ENCODE peak calls at places on chromosomes 1 and 21, in five cellular contexts. One of them, this sample, is unnamed.
A peak's percentile ranks its signal among the peaks of the same experiment; 100 is the strongest.

GRCh38 chr1:85569122-85569521 is 11.4 kb upstream of the CCN1 start:
- DNase-seq in astrocyte of the cerebellum: no peak
- DNase-seq in T follicular helper cell: no peak
- DNase-seq in mesenteric fat pad: no peak
- DNase-seq in iPS-NIHi11: no peak
- DNase-seq in this sample: no peak

GRCh38 chr1:186188004-186188539 is 187.0 kb downstream of the TPR start:
- DNase-seq in astrocyte of the cerebellum: peak; percentile 40
- DNase-seq in T follicular helper cell: no peak
- DNase-seq in mesenteric fat pad: no peak
- DNase-seq in iPS-NIHi11: no peak
- DNase-seq in this sample: peak; percentile 53

GRCh38 chr1:63827411-63828321 is 53.8 kb downstream of the ROR1 start:
- DNase-seq in astrocyte of the cerebellum: no peak
- DNase-seq in T follicular helper cell: no peak
- DNase-seq in mesenteric fat pad: no peak
- DNase-seq in iPS-NIHi11: no peak
- DNase-seq in this sample: no peak

GRCh38 chr1:180670681-180671080 is 38.9 kb downstream of the XPR1 start:
- DNase-seq in astrocyte of the cerebellum: no peak
- DNase-seq in T follicular helper cell: no peak
- DNase-seq in mesenteric fat pad: no peak
- DNase-seq in iPS-NIHi11: no peak
- DNase-seq in this sample: no peak

GRCh38 chr1:231357831-231358354 is 19.8 kb downstream of the SPRTN start:
- DNase-seq in astrocyte of the cerebellum: peak; percentile 57
- DNase-seq in T follicular helper cell: no peak
- DNase-seq in mesenteric fat pad: no peak
- DNase-seq in iPS-NIHi11: peak; percentile 54
- DNase-seq in this sample: peak; percentile 67

GRCh38 chr1:228150021-228150457 is 309 bp downstream of the GJC2 start:
- DNase-seq in astrocyte of the cerebellum: no peak
- DNase-seq in T follicular helper cell: no peak
- DNase-seq in mesenteric fat pad: peak; percentile 86
- DNase-seq in iPS-NIHi11: no peak
- DNase-seq in this sample: no peak

GRCh38 chr1:1351511-1352427 is 2.6 kb upstream of the DVL1 start:
- DNase-seq in astrocyte of the cerebellum: no peak
- DNase-seq in T follicular helper cell: no peak
- DNase-seq in mesenteric fat pad: no peak
- DNase-seq in iPS-NIHi11: no peak
- DNase-seq in this sample: no peak

GRCh38 chr1:224589006-224589405 is 27.1 kb upstream of the CNIH3 start:
- DNase-seq in astrocyte of the cerebellum: peak; percentile 16
- DNase-seq in T follicular helper cell: no peak
- DNase-seq in mesenteric fat pad: no peak
- DNase-seq in iPS-NIHi11: no peak
- DNase-seq in this sample: no peak

GRCh38 chr1:154420172-154420571 is 15.0 kb downstream of the IL6R start:
- DNase-seq in astrocyte of the cerebellum: peak; percentile 80
- DNase-seq in T follicular helper cell: peak; percentile 56
- DNase-seq in mesenteric fat pad: peak; percentile 95
- DNase-seq in iPS-NIHi11: no peak
- DNase-seq in this sample: peak; percentile 75

GRCh38 chr21:45180289-45180599 is 105.9 kb downstream of the ADARB1 start:
- DNase-seq in astrocyte of the cerebellum: no peak
- DNase-seq in T follicular helper cell: no peak
- DNase-seq in mesenteric fat pad: no peak
- DNase-seq in iPS-NIHi11: no peak
- DNase-seq in this sample: no peak

GRCh38 chr1:10644307-10645128 is 151.9 kb downstream of the CASZ1 start:
- DNase-seq in astrocyte of the cerebellum: no peak
- DNase-seq in T follicular helper cell: no peak
- DNase-seq in mesenteric fat pad: no peak
- DNase-seq in iPS-NIHi11: no peak
- DNase-seq in this sample: no peak

GRCh38 chr1:94614980-94615379 is 73.4 kb upstream of the F3 start:
- DNase-seq in astrocyte of the cerebellum: no peak
- DNase-seq in T follicular helper cell: no peak
- DNase-seq in mesenteric fat pad: no peak
- DNase-seq in iPS-NIHi11: no peak
- DNase-seq in this sample: no peak

GRCh38 chr1:16988210-16988609 is 7.8 kb upstream of the MFAP2 start:
- DNase-seq in astrocyte of the cerebellum: no peak
- DNase-seq in T follicular helper cell: no peak
- DNase-seq in mesenteric fat pad: no peak
- DNase-seq in iPS-NIHi11: no peak
- DNase-seq in this sample: no peak

GRCh38 chr21:42572906-42573495 is 59.3 kb downstream of the SLC37A1 start:
- DNase-seq in astrocyte of the cerebellum: no peak
- DNase-seq in T follicular helper cell: no peak
- DNase-seq in mesenteric fat pad: peak; percentile 79
- DNase-seq in iPS-NIHi11: no peak
- DNase-seq in this sample: no peak

GRCh38 chr1:40789675-40790430 is 6.3 kb downstream of the KCNQ4 start:
- DNase-seq in astrocyte of the cerebellum: no peak
- DNase-seq in T follicular helper cell: no peak
- DNase-seq in mesenteric fat pad: no peak
- DNase-seq in iPS-NIHi11: no peak
- DNase-seq in this sample: no peak

GRCh38 chr1:229562686-229563085 is 4.2 kb upstream of the ABCB10 start:
- DNase-seq in astrocyte of the cerebellum: no peak
- DNase-seq in T follicular helper cell: no peak
- DNase-seq in mesenteric fat pad: no peak
- DNase-seq in iPS-NIHi11: no peak
- DNase-seq in this sample: no peak

GRCh38 chr1:52915211-52915854 is 6.2 kb downstream of the ECHDC2 start:
- DNase-seq in astrocyte of the cerebellum: no peak
- DNase-seq in T follicular helper cell: no peak
- DNase-seq in mesenteric fat pad: no peak
- DNase-seq in iPS-NIHi11: no peak
- DNase-seq in this sample: no peak

GRCh38 chr1:18901952-18902522 is 318 bp downstream of the ALDH4A1 start:
- DNase-seq in astrocyte of the cerebellum: no peak
- DNase-seq in T follicular helper cell: no peak
- DNase-seq in mesenteric fat pad: no peak
- DNase-seq in iPS-NIHi11: no peak
- DNase-seq in this sample: no peak

GRCh38 chr21:46509760-46510159 is 51.1 kb downstream of the DIP2A start:
- DNase-seq in astrocyte of the cerebellum: no peak
- DNase-seq in T follicular helper cell: no peak
- DNase-seq in mesenteric fat pad: no peak
- DNase-seq in iPS-NIHi11: no peak
- DNase-seq in this sample: peak; percentile 9

GRCh38 chr1:111420377-111420776 is 7.2 kb downstream of the OVGP1 start:
- DNase-seq in astrocyte of the cerebellum: no peak
- DNase-seq in T follicular helper cell: no peak
- DNase-seq in mesenteric fat pad: no peak
- DNase-seq in iPS-NIHi11: no peak
- DNase-seq in this sample: no peak

GRCh38 chr1:94648225-94649007 is 106.9 kb upstream of the F3 start:
- DNase-seq in astrocyte of the cerebellum: peak; percentile 92
- DNase-seq in T follicular helper cell: no peak
- DNase-seq in mesenteric fat pad: no peak
- DNase-seq in iPS-NIHi11: no peak
- DNase-seq in this sample: no peak

GRCh38 chr21:27564684-27565280 is 597.9 kb upstream of the ADAMTS5 start:
- DNase-seq in astrocyte of the cerebellum: no peak
- DNase-seq in T follicular helper cell: no peak
- DNase-seq in mesenteric fat pad: no peak
- DNase-seq in iPS-NIHi11: peak; percentile 52
- DNase-seq in this sample: peak; percentile 23

GRCh38 chr1:212605441-212605976 is 3.1 kb upstream of the ATF3 start:
- DNase-seq in astrocyte of the cerebellum: no peak
- DNase-seq in T follicular helper cell: no peak
- DNase-seq in mesenteric fat pad: no peak
- DNase-seq in iPS-NIHi11: no peak
- DNase-seq in this sample: no peak

GRCh38 chr1:27634982-27635362 is at the start of gene FGR:
- DNase-seq in astrocyte of the cerebellum: no peak
- DNase-seq in T follicular helper cell: no peak
- DNase-seq in mesenteric fat pad: no peak
- DNase-seq in iPS-NIHi11: no peak
- DNase-seq in this sample: no peak

GRCh38 chr1:3611170-3612019 is at the start of gene MEGF6:
- DNase-seq in astrocyte of the cerebellum: no peak
- DNase-seq in T follicular helper cell: peak; percentile 45
- DNase-seq in mesenteric fat pad: no peak
- DNase-seq in iPS-NIHi11: peak; percentile 99
- DNase-seq in this sample: no peak

GRCh38 chr1:43171312-43171875 is 696 bp downstream of the EBNA1BP2 start:
- DNase-seq in astrocyte of the cerebellum: no peak
- DNase-seq in T follicular helper cell: no peak
- DNase-seq in mesenteric fat pad: no peak
- DNase-seq in iPS-NIHi11: peak; percentile 5
- DNase-seq in this sample: no peak

GRCh38 chr1:9591669-9592509 is 3.2 kb downstream of the TMEM201 start:
- DNase-seq in astrocyte of the cerebellum: no peak
- DNase-seq in T follicular helper cell: no peak
- DNase-seq in mesenteric fat pad: peak; percentile 86
- DNase-seq in iPS-NIHi11: no peak
- DNase-seq in this sample: no peak

GRCh38 chr1:78054559-78054958 is 8.8 kb downstream of the GIPC2 start:
- DNase-seq in astrocyte of the cerebellum: no peak
- DNase-seq in T follicular helper cell: no peak
- DNase-seq in mesenteric fat pad: no peak
- DNase-seq in iPS-NIHi11: no peak
- DNase-seq in this sample: no peak

GRCh38 chr21:36235058-36235582 is 78.5 kb downstream of the DOP1B start:
- DNase-seq in astrocyte of the cerebellum: no peak
- DNase-seq in T follicular helper cell: no peak
- DNase-seq in mesenteric fat pad: no peak
- DNase-seq in iPS-NIHi11: no peak
- DNase-seq in this sample: no peak

GRCh38 chr1:41626616-41627375 is 142.3 kb upstream of the EDN2 start:
- DNase-seq in astrocyte of the cerebellum: no peak
- DNase-seq in T follicular helper cell: no peak
- DNase-seq in mesenteric fat pad: peak; percentile 79
- DNase-seq in iPS-NIHi11: no peak
- DNase-seq in this sample: no peak

GRCh38 chr1:21937372-21938121 is 437 bp upstream of the HSPG2 start:
- DNase-seq in astrocyte of the cerebellum: peak; percentile 39
- DNase-seq in T follicular helper cell: peak; percentile 54
- DNase-seq in mesenteric fat pad: peak; percentile 94
- DNase-seq in iPS-NIHi11: peak; percentile 93
- DNase-seq in this sample: peak; percentile 64

GRCh38 chr1:210446479-210446878 is 117.8 kb downstream of the HHAT start:
- DNase-seq in astrocyte of the cerebellum: no peak
- DNase-seq in T follicular helper cell: peak; percentile 52
- DNase-seq in mesenteric fat pad: no peak
- DNase-seq in iPS-NIHi11: no peak
- DNase-seq in this sample: no peak

GRCh38 chr1:176560681-176561080 is 97.7 kb downstream of the PAPPA2 start:
- DNase-seq in astrocyte of the cerebellum: no peak
- DNase-seq in T follicular helper cell: no peak
- DNase-seq in mesenteric fat pad: no peak
- DNase-seq in iPS-NIHi11: no peak
- DNase-seq in this sample: no peak

GRCh38 chr1:171794085-171794484 is 12.6 kb downstream of the METTL13 start:
- DNase-seq in astrocyte of the cerebellum: no peak
- DNase-seq in T follicular helper cell: no peak
- DNase-seq in mesenteric fat pad: no peak
- DNase-seq in iPS-NIHi11: no peak
- DNase-seq in this sample: no peak

GRCh38 chr1:168485048-168485447 is 58.7 kb downstream of the XCL2 start:
- DNase-seq in astrocyte of the cerebellum: peak; percentile 50
- DNase-seq in T follicular helper cell: no peak
- DNase-seq in mesenteric fat pad: no peak
- DNase-seq in iPS-NIHi11: no peak
- DNase-seq in this sample: no peak

GRCh38 chr1:46077669-46078068 is 54.8 kb downstream of the PIK3R3 start:
- DNase-seq in astrocyte of the cerebellum: no peak
- DNase-seq in T follicular helper cell: no peak
- DNase-seq in mesenteric fat pad: no peak
- DNase-seq in iPS-NIHi11: no peak
- DNase-seq in this sample: no peak

This sample was measured in NCI-H460.